ENCODE peak calls at places on chromosomes 3 and 15, in six cellular contexts. One of them, this sample, is unnamed.
A peak's percentile ranks its signal among the peaks of the same experiment; 100 is the strongest.

GRCh38 chr3:43995929-43996378 is 245.7 kb upstream of the TOPAZ1 start:
- DNase-seq in H1: peak; percentile 81
- DNase-seq in GM12892: no peak
- DNase-seq in GM12878: no peak
- DNase-seq in K562: no peak
- DNase-seq in HepG2: no peak
- DNase-seq in this sample: no peak

GRCh38 chr15:70866982-70867644 is 13.2 kb upstream of the LARP6 start:
- DNase-seq in H1: no peak
- DNase-seq in GM12892: no peak
- DNase-seq in GM12878: no peak
- DNase-seq in K562: no peak
- DNase-seq in HepG2: no peak
- DNase-seq in this sample: no peak

GRCh38 chr3:46927718-46928073 is 48.8 kb downstream of the CCDC12 start:
- DNase-seq in H1: no peak
- DNase-seq in GM12892: no peak
- DNase-seq in GM12878: no peak
- DNase-seq in K562: no peak
- DNase-seq in HepG2: no peak
- DNase-seq in this sample: no peak

GRCh38 chr15:38549222-38549621 is 15.4 kb downstream of the RASGRP1 start:
- DNase-seq in H1: no peak
- DNase-seq in GM12892: no peak
- DNase-seq in GM12878: no peak
- DNase-seq in K562: no peak
- DNase-seq in HepG2: no peak
- DNase-seq in this sample: no peak

GRCh38 chr3:65936908-65937638 is 101.6 kb downstream of the MAGI1 start:
- DNase-seq in H1: no peak
- DNase-seq in GM12892: no peak
- DNase-seq in GM12878: no peak
- DNase-seq in K562: no peak
- DNase-seq in HepG2: no peak
- DNase-seq in this sample: no peak

GRCh38 chr3:6125520-6125919 is 735.4 kb upstream of the GRM7 start:
- DNase-seq in H1: no peak
- DNase-seq in GM12892: no peak
- DNase-seq in GM12878: no peak
- DNase-seq in K562: no peak
- DNase-seq in HepG2: no peak
- DNase-seq in this sample: no peak

GRCh38 chr3:129599607-129600006 is 6.9 kb downstream of the PLXND1 start:
- DNase-seq in H1: peak; percentile 69
- DNase-seq in GM12892: no peak
- DNase-seq in GM12878: no peak
- DNase-seq in K562: peak; percentile 78
- DNase-seq in HepG2: no peak
- DNase-seq in this sample: no peak

GRCh38 chr3:40930131-40930538 is 269.2 kb upstream of the CTNNB1 start:
- DNase-seq in H1: no peak
- DNase-seq in GM12892: no peak
- DNase-seq in GM12878: no peak
- DNase-seq in K562: peak; percentile 14
- DNase-seq in HepG2: peak; percentile 64
- DNase-seq in this sample: no peak

GRCh38 chr3:136070953-136071949 is 105.7 kb downstream of the PPP2R3A start:
- DNase-seq in H1: no peak
- DNase-seq in GM12892: no peak
- DNase-seq in GM12878: no peak
- DNase-seq in K562: peak; percentile 2
- DNase-seq in HepG2: no peak
- DNase-seq in this sample: no peak

GRCh38 chr3:143600762-143601161 is 247.5 kb downstream of the SLC9A9 start:
- DNase-seq in H1: no peak
- DNase-seq in GM12892: no peak
- DNase-seq in GM12878: no peak
- DNase-seq in K562: no peak
- DNase-seq in HepG2: no peak
- DNase-seq in this sample: no peak

GRCh38 chr3:119413603-119414280 is 49.7 kb downstream of the TMEM39A start:
- DNase-seq in H1: no peak
- DNase-seq in GM12892: no peak
- DNase-seq in GM12878: no peak
- DNase-seq in K562: peak; percentile 23
- DNase-seq in HepG2: no peak
- DNase-seq in this sample: no peak

GRCh38 chr15:101169457-101170071 is 82.3 kb downstream of the CHSY1 start:
- DNase-seq in H1: no peak
- DNase-seq in GM12892: no peak
- DNase-seq in GM12878: no peak
- DNase-seq in K562: no peak
- DNase-seq in HepG2: no peak
- DNase-seq in this sample: no peak

GRCh38 chr15:79978260-79978659 is 7.3 kb upstream of the BCL2A1 start:
- DNase-seq in H1: no peak
- DNase-seq in GM12892: no peak
- DNase-seq in GM12878: no peak
- DNase-seq in K562: no peak
- DNase-seq in HepG2: no peak
- DNase-seq in this sample: no peak

GRCh38 chr3:157182879-157183278 is 22.9 kb upstream of the CCNL1 start:
- DNase-seq in H1: no peak
- DNase-seq in GM12892: no peak
- DNase-seq in GM12878: no peak
- DNase-seq in K562: peak; percentile 11
- DNase-seq in HepG2: no peak
- DNase-seq in this sample: no peak

GRCh38 chr15:57094594-57095257 is 176.3 kb downstream of the TCF12 start:
- DNase-seq in H1: no peak
- DNase-seq in GM12892: no peak
- DNase-seq in GM12878: no peak
- DNase-seq in K562: no peak
- DNase-seq in HepG2: no peak
- DNase-seq in this sample: no peak

GRCh38 chr15:40424483-40425115 is 16.2 kb upstream of the BAHD1 start:
- DNase-seq in H1: no peak
- DNase-seq in GM12892: no peak
- DNase-seq in GM12878: no peak
- DNase-seq in K562: no peak
- DNase-seq in HepG2: no peak
- DNase-seq in this sample: no peak

GRCh38 chr3:147654827-147655226 is 245.7 kb downstream of the ZIC1 start:
- DNase-seq in H1: no peak
- DNase-seq in GM12892: no peak
- DNase-seq in GM12878: no peak
- DNase-seq in K562: no peak
- DNase-seq in HepG2: no peak
- DNase-seq in this sample: no peak

DNA sequence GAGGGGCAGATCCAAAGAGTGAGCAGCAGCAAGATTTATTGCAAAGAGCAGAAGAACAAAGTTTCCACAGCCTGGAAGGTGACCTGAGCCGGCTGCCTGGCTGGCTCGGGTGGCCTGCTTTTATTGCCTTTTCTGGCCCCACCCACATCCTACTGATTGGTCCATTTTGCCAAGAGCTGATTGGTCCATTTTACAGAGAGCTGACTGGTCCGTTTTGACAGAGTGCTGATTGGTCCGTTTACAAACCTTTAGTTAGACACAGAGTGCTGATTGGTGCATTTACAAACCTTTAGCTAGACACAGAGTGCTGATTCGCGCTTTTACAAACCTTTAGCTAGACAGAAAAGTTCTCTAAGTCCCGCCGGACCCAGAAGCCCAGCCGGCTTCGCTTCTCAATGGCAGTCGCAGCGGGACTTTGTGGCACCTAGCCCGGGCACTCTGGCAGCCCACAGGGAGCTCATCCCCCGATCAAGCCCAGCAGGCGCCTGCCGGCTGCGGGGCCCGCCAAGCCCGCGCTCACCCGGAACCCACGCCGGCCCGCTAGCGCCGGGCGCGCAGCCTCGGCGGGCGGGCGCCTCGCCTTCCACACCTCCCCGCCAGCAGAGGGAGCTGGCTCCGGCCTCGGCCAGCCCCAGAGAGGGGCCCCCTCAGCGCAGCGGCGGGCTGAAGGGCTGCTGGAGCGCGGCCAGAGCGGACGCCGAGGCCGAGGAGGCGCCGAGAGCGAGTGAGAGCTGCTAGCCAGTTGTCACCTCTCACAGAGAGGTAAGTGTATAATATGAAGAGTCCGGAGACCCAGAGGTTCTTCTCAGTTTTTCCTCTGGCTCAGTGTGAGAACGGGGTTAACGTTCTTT is 339.2 kb downstream of the CHL1 start:
- DNase-seq in H1: peak; percentile 69
- DNase-seq in GM12892: no peak
- DNase-seq in GM12878: no peak
- DNase-seq in K562: peak; percentile 6
- DNase-seq in HepG2: no peak
- DNase-seq in this sample: no peak
- TF ChIP-seq POLR2AphosphoS5 in H1: no peak
- TF ChIP-seq POLR2AphosphoS5 in GM12892: no peak
- TF ChIP-seq POLR2AphosphoS5 in GM12878: no peak
- TF ChIP-seq POLR2AphosphoS5 in K562: no peak
- TF ChIP-seq POLR2AphosphoS5 in HepG2: no peak
- TF ChIP-seq POLR2AphosphoS5 in this sample: no peak

GRCh38 chr3:138012526-138012925 is 2.6 kb downstream of the CLDN18 start:
- DNase-seq in H1: no peak
- DNase-seq in GM12892: no peak
- DNase-seq in GM12878: no peak
- DNase-seq in K562: no peak
- DNase-seq in HepG2: no peak
- DNase-seq in this sample: no peak

GRCh38 chr3:138007898-138008297 is 2.1 kb upstream of the CLDN18 start:
- DNase-seq in H1: no peak
- DNase-seq in GM12892: no peak
- DNase-seq in GM12878: no peak
- DNase-seq in K562: no peak
- DNase-seq in HepG2: no peak
- DNase-seq in this sample: no peak

GRCh38 chr3:138010273-138010590 is 267 bp downstream of the CLDN18 start:
- DNase-seq in H1: no peak
- DNase-seq in GM12892: no peak
- DNase-seq in GM12878: no peak
- DNase-seq in K562: no peak
- DNase-seq in HepG2: no peak
- DNase-seq in this sample: no peak

GRCh38 chr3:138011722-138012121 is 1.8 kb downstream of the CLDN18 start:
- DNase-seq in H1: no peak
- DNase-seq in GM12892: no peak
- DNase-seq in GM12878: no peak
- DNase-seq in K562: peak; percentile 1
- DNase-seq in HepG2: no peak
- DNase-seq in this sample: no peak

GRCh38 chr3:138009476-138010272 is at the start of gene CLDN18:
- DNase-seq in H1: peak; percentile 54
- DNase-seq in GM12892: no peak
- DNase-seq in GM12878: no peak
- DNase-seq in K562: peak; percentile 1
- DNase-seq in HepG2: no peak
- DNase-seq in this sample: no peak
- TF ChIP-seq TAF1 in H1: no peak
- TF ChIP-seq TAF1 in GM12892: no peak
- TF ChIP-seq TAF1 in GM12878: no peak
- TF ChIP-seq TAF1 in K562: no peak
- TF ChIP-seq TAF1 in HepG2: no peak
- TF ChIP-seq TAF1 in this sample: no peak

GRCh38 chr15:93019971-93020370 is 69.0 kb downstream of the RGMA start:
- DNase-seq in H1: no peak
- DNase-seq in GM12892: no peak
- DNase-seq in GM12878: no peak
- DNase-seq in K562: no peak
- DNase-seq in HepG2: no peak
- DNase-seq in this sample: no peak

GRCh38 chr15:93020976-93021772 is 67.8 kb downstream of the RGMA start:
- DNase-seq in H1: no peak
- DNase-seq in GM12892: no peak
- DNase-seq in GM12878: peak; percentile 5
- DNase-seq in K562: no peak
- DNase-seq in HepG2: no peak
- DNase-seq in this sample: no peak

GRCh38 chr15:93018574-93018973 is 70.4 kb downstream of the RGMA start:
- DNase-seq in H1: no peak
- DNase-seq in GM12892: no peak
- DNase-seq in GM12878: no peak
- DNase-seq in K562: no peak
- DNase-seq in HepG2: no peak
- DNase-seq in this sample: no peak

GRCh38 chr15:93019091-93019490 is 69.9 kb downstream of the RGMA start:
- DNase-seq in H1: no peak
- DNase-seq in GM12892: no peak
- DNase-seq in GM12878: no peak
- DNase-seq in K562: no peak
- DNase-seq in HepG2: no peak
- DNase-seq in this sample: no peak

GRCh38 chr15:93017521-93017920 is 71.5 kb downstream of the RGMA start:
- DNase-seq in H1: no peak
- DNase-seq in GM12892: no peak
- DNase-seq in GM12878: no peak
- DNase-seq in K562: no peak
- DNase-seq in HepG2: no peak
- DNase-seq in this sample: no peak
- TF ChIP-seq POLR2AphosphoS5 in H1: no peak
- TF ChIP-seq POLR2AphosphoS5 in GM12892: no peak
- TF ChIP-seq POLR2AphosphoS5 in GM12878: no peak
- TF ChIP-seq POLR2AphosphoS5 in K562: no peak
- TF ChIP-seq POLR2AphosphoS5 in HepG2: no peak
- TF ChIP-seq POLR2AphosphoS5 in this sample: no peak

GRCh38 chr3:186642014-186642413 is 1.8 kb downstream of the FETUB start:
- DNase-seq in H1: no peak
- DNase-seq in GM12892: no peak
- DNase-seq in GM12878: no peak
- DNase-seq in K562: no peak
- DNase-seq in HepG2: no peak
- DNase-seq in this sample: no peak

GRCh38 chr3:186640929-186641328 is 730 bp downstream of the FETUB start:
- DNase-seq in H1: no peak
- DNase-seq in GM12892: no peak
- DNase-seq in GM12878: no peak
- DNase-seq in K562: no peak
- DNase-seq in HepG2: no peak
- DNase-seq in this sample: no peak

GRCh38 chr3:186639778-186640472 is at the start of gene FETUB:
- DNase-seq in H1: no peak
- DNase-seq in GM12892: no peak
- DNase-seq in GM12878: no peak
- DNase-seq in K562: no peak
- DNase-seq in HepG2: no peak
- DNase-seq in this sample: no peak

GRCh38 chr3:186638259-186638658 is 1.9 kb upstream of the FETUB start:
- DNase-seq in H1: no peak
- DNase-seq in GM12892: no peak
- DNase-seq in GM12878: no peak
- DNase-seq in K562: no peak
- DNase-seq in HepG2: no peak
- DNase-seq in this sample: no peak

DNA sequence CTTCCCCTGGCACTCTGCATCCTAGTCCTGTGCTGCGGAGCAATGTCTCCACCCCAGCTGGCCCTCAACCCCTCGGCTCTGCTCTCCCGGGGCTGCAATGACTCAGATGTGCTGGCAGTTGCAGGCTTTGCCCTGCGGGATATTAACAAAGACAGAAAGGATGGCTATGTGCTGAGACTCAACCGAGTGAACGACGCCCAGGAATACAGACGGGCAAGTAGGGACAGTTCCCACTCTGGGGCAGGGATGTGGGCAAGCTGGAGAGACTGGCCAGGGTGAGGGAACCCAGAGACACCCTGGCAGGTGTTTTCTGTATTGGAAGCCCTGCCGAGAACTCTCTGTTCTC is 247 bp downstream of the FETUB start:
- DNase-seq in H1: no peak
- DNase-seq in GM12892: no peak
- DNase-seq in GM12878: no peak
- DNase-seq in K562: no peak
- DNase-seq in HepG2: no peak
- DNase-seq in this sample: no peak
- TF ChIP-seq TAF1 in H1: no peak
- TF ChIP-seq TAF1 in GM12892: no peak
- TF ChIP-seq TAF1 in GM12878: no peak
- TF ChIP-seq TAF1 in K562: no peak
- TF ChIP-seq TAF1 in HepG2: no peak
- TF ChIP-seq TAF1 in this sample: no peak